ENCODE peak calls at places on chromosomes 4 and X, in six cellular contexts. S is CD8-positive, alpha-beta memory T cell; O is stomach; L is left lung; G is hepatocyte; R is fibroblast of lung. Q is an unnamed sample.

GRCh38 chrX:51891821-51892551 is 1.4 kb upstream of the MAGED1 start:
- DNase-seq in R (peak; percentile 71), L (no peak), O (no peak), S (no peak), G (peak; percentile 33), Q (no peak)

GRCh38 chrX:48826876-48827653 is 752 bp downstream of the ERAS start:
- DNase-seq in S (no peak), R (no peak), O (no peak), L (no peak), G (no peak), Q (no peak)

GRCh38 chr4:152606800-152607577 is 71.1 kb upstream of the FBXW7 start:
- DNase-seq in O (no peak), G (no peak), R (no peak), S (no peak), L (no peak), Q (peak; percentile 3)

GRCh38 chrX:42839632-42840031 is 61.7 kb upstream of the PPP1R2C start:
- DNase-seq in R (no peak), S (no peak), L (no peak), O (no peak), G (no peak), Q (no peak)

GRCh38 chr4:8296491-8296890 is 26.9 kb downstream of the HTRA3 start:
- DNase-seq in S (no peak), R (no peak), O (no peak), L (peak; percentile 12), G (no peak), Q (no peak)

GRCh38 chr4:111519683-111520082 is 625.6 kb upstream of the FAM241A start:
- DNase-seq in S (no peak), L (no peak), O (no peak), G (no peak), R (no peak), Q (no peak)

GRCh38 chrX:1242901-1243402 is 25.7 kb upstream of the CSF2RA start:
- DNase-seq in O (no peak), G (no peak), L (no peak), R (no peak), S (no peak), Q (no peak)

GRCh38 chr4:151389316-151389715 is 19.7 kb upstream of the FHIP1A start:
- DNase-seq in R (no peak), G (no peak), O (no peak), S (no peak), L (no peak), Q (no peak)

GRCh38 chrX:1009771-1010170 is 202.7 kb downstream of the CRLF2 start:
- DNase-seq in L (no peak), R (no peak), O (no peak), G (no peak), S (no peak), Q (no peak)

GRCh38 chrX:70434352-70434866 is 10.2 kb upstream of the DLG3 start:
- DNase-seq in L (peak; percentile 90), R (peak; percentile 73), G (peak; percentile 89), S (peak; percentile 66), O (peak; percentile 87), Q (peak; percentile 62)

GRCh38 chr4:139841464-139842195 is 176.0 kb downstream of the MGST2 start:
- DNase-seq in S (no peak), L (no peak), R (no peak), O (no peak), G (peak; percentile 64), Q (no peak)

GRCh38 chr4:25001499-25001898 is 29.2 kb downstream of the LGI2 start:
- DNase-seq in O (no peak), L (no peak), R (no peak), S (no peak), G (no peak), Q (no peak)

GRCh38 chr4:115228851-115229250 is 115.4 kb upstream of the NDST4 start:
- DNase-seq in O (no peak), S (no peak), G (no peak), L (no peak), R (no peak), Q (no peak)

GRCh38 chrX:110699109-110699508 is 96.5 kb downstream of the CHRDL1 start:
- DNase-seq in O (no peak), R (no peak), G (no peak), S (no peak), L (no peak), Q (no peak)

GRCh38 chrX:70592091-70592490 is 147.5 kb downstream of the DLG3 start:
- DNase-seq in R (peak; percentile 55), S (no peak), L (no peak), O (no peak), G (peak; percentile 10), Q (no peak)

GRCh38 chr4:158787718-158788441 is 19.1 kb downstream of the FNIP2 start:
- DNase-seq in S (no peak), O (no peak), G (no peak), R (no peak), L (no peak), Q (no peak)

GRCh38 chr4:158788608-158789007 is 19.8 kb downstream of the FNIP2 start:
- DNase-seq in R (no peak), L (no peak), S (no peak), G (no peak), O (no peak), Q (no peak)

GRCh38 chr4:158782539-158783360 is 13.9 kb downstream of the FNIP2 start:
- DNase-seq in R (no peak), G (peak; percentile 63), O (no peak), S (no peak), L (no peak), Q (no peak)

GRCh38 chr4:158783775-158784174 is 14.9 kb downstream of the FNIP2 start:
- DNase-seq in S (no peak), G (no peak), L (no peak), R (peak; percentile 27), O (no peak), Q (no peak)

GRCh38 chr4:158786155-158786581 is 17.3 kb downstream of the FNIP2 start:
- DNase-seq in O (no peak), G (no peak), L (no peak), R (peak; percentile 43), S (no peak), Q (no peak)
- H3K4me3 ChIP-seq in O (no peak overlapping the region), G (no peak overlapping the region), L (no peak overlapping the region), R (no peak overlapping the region), S (no peak overlapping the region), Q (no peak overlapping the region)

GRCh38 chr4:184443318-184443717 is 31.0 kb downstream of the IRF2 start:
- DNase-seq in S (no peak), O (no peak), R (no peak), G (no peak), L (no peak), Q (no peak)
- H3K4me1 ChIP-seq in S (peaks cover 74% of the 10 kb centered on the region), O (peaks cover 44% of the 10 kb centered on the region), R (peaks cover 17% of the 10 kb centered on the region), G (peaks cover 29% of the 10 kb centered on the region), L (peaks cover 33% of the 10 kb centered on the region), Q (peaks cover 51% of the 10 kb centered on the region)

DNA sequence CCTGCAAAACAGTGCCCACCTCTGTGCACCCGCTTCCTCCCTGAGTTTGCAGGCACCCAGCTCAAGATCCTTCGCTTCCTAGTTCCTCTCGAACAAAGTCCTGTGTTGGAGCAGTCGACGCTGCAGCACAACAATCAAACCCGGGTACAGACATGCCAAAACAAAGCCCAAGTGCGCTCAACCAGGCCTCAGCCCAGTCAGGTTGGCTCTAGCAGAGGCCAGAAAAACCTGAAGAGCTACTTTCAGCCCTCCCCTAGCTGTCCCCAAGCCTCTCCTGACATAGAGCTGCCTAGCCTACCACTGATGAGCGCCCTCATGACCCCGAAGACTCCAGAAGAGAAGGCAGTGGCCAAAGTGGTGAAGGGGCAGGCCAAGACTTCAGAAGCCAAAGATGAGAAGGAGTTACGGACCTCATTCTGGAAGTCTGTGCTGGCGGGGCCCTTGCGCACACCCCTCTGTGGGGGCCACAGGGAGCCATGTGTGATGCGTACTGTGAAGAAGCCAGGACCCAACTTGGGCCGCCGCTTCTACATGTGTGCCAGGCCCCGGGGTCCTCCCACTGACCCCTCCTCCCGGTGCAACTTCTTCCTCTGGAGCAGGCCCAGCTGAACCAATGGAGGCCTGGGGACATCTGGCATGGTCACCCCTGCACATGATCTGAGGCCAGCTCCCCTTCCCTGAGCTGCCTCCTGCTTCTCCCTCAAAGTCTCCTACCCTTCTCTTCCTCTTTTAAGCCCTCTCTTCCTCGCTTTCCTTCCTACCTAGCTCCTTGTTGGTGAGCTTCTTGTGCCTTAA is 6.9 kb downstream of the APEX2 start:
- DNase-seq in L (no peak), R (no peak), S (no peak), G (peak; percentile 9), O (no peak), Q (no peak)
- H3K36me3 ChIP-seq in L (no peaks in the 10 kb centered on the region), R (no peaks in the 10 kb centered on the region), S (peaks cover 13% of the 10 kb centered on the region), G (no peaks in the 10 kb centered on the region), O (peaks cover 47% of the 10 kb centered on the region), Q (peaks cover 27% of the 10 kb centered on the region)

GRCh38 chrX:119389214-119389613 is 9.9 kb upstream of the SLC25A43 start:
- DNase-seq in L (no peak), O (no peak), R (no peak), G (peak; percentile 21), S (no peak), Q (no peak)
- H3K4me3 ChIP-seq in L (no peak overlapping the region), O (peak overlapping the region; percentile 20), R (no peak overlapping the region), G (no peak overlapping the region), S (no peak overlapping the region), Q (no peak overlapping the region)

GRCh38 chr4:38675167-38676121 is 11.4 kb downstream of the KLF3 start:
- DNase-seq in O (peak; percentile 86), S (peak; percentile 75), G (peak; percentile 90), L (peak; percentile 50), R (peak; percentile 86), Q (peak; percentile 83)

GRCh38 chr4:38677466-38677865 is 13.5 kb downstream of the KLF3 start:
- DNase-seq in L (no peak), R (no peak), G (no peak), O (no peak), S (no peak), Q (no peak)

GRCh38 chr4:38681283-38682066 is 17.5 kb downstream of the KLF3 start:
- DNase-seq in G (no peak), R (peak; percentile 82), O (no peak), L (no peak), S (no peak), Q (no peak)

GRCh38 chr4:38676986-38677385 is 13.0 kb downstream of the KLF3 start:
- DNase-seq in R (no peak), O (no peak), G (no peak), L (no peak), S (no peak), Q (no peak)

GRCh38 chr4:38678078-38678477 is 14.1 kb downstream of the KLF3 start:
- DNase-seq in O (no peak), R (peak; percentile 97), G (no peak), L (no peak), S (no peak), Q (no peak)
- H3K4me1 ChIP-seq in O (peaks cover 53% of the 10 kb centered on the region), R (peaks cover 33% of the 10 kb centered on the region), G (peaks cover 52% of the 10 kb centered on the region), L (peaks cover 32% of the 10 kb centered on the region), S (peaks cover 80% of the 10 kb centered on the region), Q (peaks cover 75% of the 10 kb centered on the region)

GRCh38 chr4:145775406-145775805 is 95.5 kb downstream of the C4orf51 start:
- DNase-seq in L (no peak), G (no peak), R (no peak), O (no peak), S (no peak), Q (no peak)

GRCh38 chr4:145782756-145783155 is 102.8 kb downstream of the C4orf51 start:
- DNase-seq in R (no peak), G (no peak), S (no peak), O (no peak), L (no peak), Q (no peak)

GRCh38 chr4:145781306-145781705 is 101.4 kb downstream of the C4orf51 start:
- DNase-seq in G (no peak), R (no peak), O (no peak), S (no peak), L (no peak), Q (no peak)

GRCh38 chr4:145776208-145776607 is 96.3 kb downstream of the C4orf51 start:
- DNase-seq in O (no peak), G (no peak), L (no peak), S (no peak), R (no peak), Q (no peak)

GRCh38 chr4:145779319-145779801 is 99.4 kb downstream of the C4orf51 start:
- DNase-seq in L (no peak), S (no peak), G (no peak), O (no peak), R (no peak), Q (no peak)
- H3K36me3 ChIP-seq in L (no peaks in the 10 kb centered on the region), S (no peaks in the 10 kb centered on the region), G (no peaks in the 10 kb centered on the region), O (peaks cover 24% of the 10 kb centered on the region), R (no peaks in the 10 kb centered on the region), Q (no peaks in the 10 kb centered on the region)

Q was measured in CD4-positive, CD25-positive, alpha-beta regulatory T cell.